ENCODE peak calls at places on chromosome 22, in five cellular contexts. R, E, P, W and T are unnamed samples. For H3K4me1 and H3K36me3, the result is how much of the 10 kb centered on the place peaks cover.

GRCh38 chr22:35971418-35972119 is 57.1 kb downstream of the RBFOX2 start:
- DNase-seq in R (peak), E (peak), P (no peak), W (no peak), T (no peak)

GRCh38 chr22:38657248-38657909 is 941 bp downstream of the CBY1 start:
- DNase-seq in R (peak), E (peak), P (no peak), W (no peak), T (no peak)

GRCh38 chr22:17845790-17846189 is 71.5 kb upstream of the BID start:
- DNase-seq in R (no peak), E (no peak), P (no peak), W (no peak), T (peak)

GRCh38 chr22:38712496-38713207 is 6.9 kb downstream of the GTPBP1 start:
- DNase-seq in R (no peak), E (no peak), P (no peak), W (no peak), T (no peak)

GRCh38 chr22:36359172-36359973 is 28.4 kb downstream of the MYH9 start:
- DNase-seq in R (no peak), E (no peak), P (no peak), W (no peak), T (no peak)

GRCh38 chr22:22830957-22831688 is 56.5 kb upstream of the IGLL5 start:
- DNase-seq in R (no peak), E (no peak), P (no peak), W (no peak), T (no peak)

GRCh38 chr22:17402304-17402703 is 33.0 kb downstream of the CECR2 start:
- DNase-seq in R (no peak), E (no peak), P (no peak), W (no peak), T (no peak)

GRCh38 chr22:23053912-23054530 is 16.3 kb upstream of the GNAZ start:
- DNase-seq in R (no peak), E (no peak), P (peak), W (no peak), T (no peak)

GRCh38 chr22:37492428-37493344 is 6.5 kb upstream of the MFNG start:
- DNase-seq in R (peak), E (no peak), P (no peak), W (no peak), T (no peak)

GRCh38 chr22:24408630-24409029 is 18.8 kb upstream of the ADORA2A start:
- DNase-seq in R (no peak), E (no peak), P (no peak), W (no peak), T (no peak)

GRCh38 chr22:38782402-38783094 is 11.4 kb downstream of the DNAL4 start:
- DNase-seq in R (peak), E (peak), P (no peak), W (no peak), T (no peak)

GRCh38 chr22:38165929-38166593 is 15.6 kb downstream of the PLA2G6 start:
- DNase-seq in R (no peak), E (no peak), P (peak), W (no peak), T (no peak)

GRCh38 chr22:41966607-41967240 is 2.5 kb upstream of the SEPTIN3 start:
- DNase-seq in R (peak), E (peak), P (no peak), W (peak), T (no peak)

GRCh38 chr22:38051900-38052862 is 5.0 kb upstream of the PICK1 start:
- DNase-seq in R (peak), E (peak), P (peak), W (peak), T (peak)

GRCh38 chr22:23778576-23778900 is 5.9 kb downstream of the MMP11 start:
- DNase-seq in R (no peak), E (peak), P (no peak), W (no peak), T (no peak)

GRCh38 chr22:22074634-22075381 is 92.2 kb upstream of the TOP3B start:
- DNase-seq in R (no peak), E (peak), P (no peak), W (no peak), T (no peak)

GRCh38 chr22:49084203-49084602 is 743.5 kb downstream of the BRD1 start:
- DNase-seq in R (no peak), E (no peak), P (peak), W (no peak), T (no peak)

GRCh38 chr22:48167238-48167637 is 1404.8 kb downstream of the TBC1D22A start:
- DNase-seq in R (no peak), E (no peak), P (peak), W (no peak), T (no peak)

GRCh38 chr22:39820266-39820665 is 73.3 kb downstream of the ENTHD1 start:
- DNase-seq in R (peak), E (no peak), P (no peak), W (no peak), T (no peak)

GRCh38 chr22:28815101-28815500 is 14.7 kb upstream of the XBP1 start:
- DNase-seq in R (no peak), E (no peak), P (no peak), W (no peak), T (no peak)
- H3K4me1 ChIP-seq in R (under half), E (half or more), P (under half), W (half or more), T (half or more)

GRCh38 chr22:44168206-44168605 is 12.5 kb upstream of the PARVG start:
- DNase-seq in R (no peak), E (no peak), P (no peak), W (no peak), T (no peak)
- H3K36me3 ChIP-seq in R (under half), E (under half), P (under half), W (under half), T (under half)

GRCh38 chr22:25478111-25478510 is 86.4 kb upstream of the GRK3 start:
- DNase-seq in R (no peak), E (no peak), P (no peak), W (no peak), T (no peak)

GRCh38 chr22:25475554-25476022 is 88.9 kb upstream of the GRK3 start:
- DNase-seq in R (peak), E (peak), P (no peak), W (no peak), T (peak)

GRCh38 chr22:25477358-25477757 is 87.1 kb upstream of the GRK3 start:
- DNase-seq in R (no peak), E (no peak), P (no peak), W (no peak), T (no peak)

GRCh38 chr22:25472382-25472781 is 92.1 kb upstream of the GRK3 start:
- DNase-seq in R (no peak), E (no peak), P (no peak), W (no peak), T (no peak)
- H3K4me1 ChIP-seq in R (under half), E (under half), P (under half), W (under half), T (under half)

DNA sequence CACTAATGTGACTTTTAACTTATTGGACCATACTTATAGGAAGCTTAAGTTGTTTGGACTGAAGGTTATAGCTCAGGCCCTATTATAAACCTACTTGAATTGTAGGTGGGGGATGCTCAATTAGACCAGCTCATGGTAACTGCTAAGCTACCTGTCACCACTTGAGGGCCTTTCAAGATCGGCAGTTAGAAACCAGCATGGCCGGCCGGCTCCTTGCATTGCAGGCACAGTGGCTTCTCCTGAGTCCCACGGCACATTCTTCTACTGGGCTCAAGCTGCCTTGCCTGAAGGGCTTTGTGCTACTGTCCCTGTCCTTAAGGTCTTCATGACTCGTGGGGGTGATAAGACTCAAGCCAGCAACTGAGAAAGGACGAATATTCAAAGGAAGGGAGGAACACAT is 70.8 kb downstream of the TBC1D22A start:
- DNase-seq in R (peak), E (peak), P (no peak), W (peak), T (no peak)
- H3K36me3 ChIP-seq in R (under half), E (under half), P (under half), W (under half), T (under half)

DNA sequence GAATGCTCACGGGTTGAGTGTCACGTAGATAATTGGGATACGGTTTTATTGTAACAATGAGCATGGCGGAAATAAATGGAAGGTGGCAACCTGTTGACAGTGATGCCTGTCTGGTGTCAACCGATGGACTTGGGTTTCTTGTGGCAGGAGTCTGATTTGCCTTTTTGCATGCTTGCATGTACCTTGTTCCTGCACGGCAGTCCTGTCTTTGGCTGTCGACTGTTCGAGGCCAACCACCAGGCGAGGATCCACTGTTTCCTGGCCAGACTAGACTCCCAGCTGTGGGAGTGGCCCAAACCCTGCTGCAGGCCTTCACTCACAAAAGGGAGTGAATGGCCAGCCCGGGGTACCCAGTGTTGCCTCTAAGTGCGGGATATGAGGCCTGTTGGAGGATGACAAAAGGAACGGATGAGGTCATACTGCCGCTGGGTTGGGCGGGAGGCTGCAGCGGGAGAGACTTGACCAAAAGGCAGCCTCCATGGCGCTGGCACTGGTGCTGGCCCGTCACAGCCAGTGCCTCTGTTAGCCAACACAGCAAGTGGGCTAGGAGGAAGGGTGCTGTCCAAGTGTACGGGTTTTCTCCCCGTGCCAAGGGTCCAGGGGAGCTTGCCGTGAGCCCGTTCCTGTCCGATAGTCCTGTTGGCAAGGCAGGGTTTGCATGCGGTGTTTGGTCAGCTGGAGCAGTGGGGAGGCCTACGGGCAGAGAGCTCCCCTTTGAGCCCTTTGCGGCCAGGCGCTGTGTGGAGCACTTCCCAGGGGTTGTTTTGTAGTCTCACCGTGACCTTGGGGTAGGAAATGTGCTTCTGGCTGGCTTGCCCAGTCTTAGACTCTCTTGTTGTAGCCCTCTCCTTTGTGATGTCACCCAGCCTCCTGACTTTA is 974 bp downstream of the DGCR8 start:
- DNase-seq in R (peak), E (peak), P (peak), W (no peak), T (no peak)
- H3K4me1 ChIP-seq in R (under half), E (under half), P (under half), W (half or more), T (half or more)